ENCODE peak calls at places on chromosomes 1 and 21, in four cellular contexts. Y is K562, A is GM12878, F is HepG2. C is an unnamed sample.

GRCh38 chr1:117171900-117172501 is 38.7 kb downstream of the VTCN1 start:
- DNase-seq in Y (no peak), A (no peak), F (peak; percentile 67), C (no peak)

GRCh38 chr1:8439015-8439702 is 121.2 kb downstream of the SLC45A1 start:
- DNase-seq in Y (peak; percentile 76), A (no peak), F (peak; percentile 32), C (peak; percentile 72)

GRCh38 chr1:197027359-197027758 is 39.7 kb downstream of the F13B start:
- DNase-seq in Y (no peak), A (no peak), F (no peak), C (no peak)

GRCh38 chr21:46145159-46145839 is 10.1 kb downstream of the FTCD start:
- DNase-seq in Y (no peak), A (no peak), F (no peak), C (peak; percentile 11)

GRCh38 chr1:199463521-199464127 is 563.9 kb upstream of the NR5A2 start:
- DNase-seq in Y (no peak), A (peak; percentile 24), F (peak; percentile 20), C (peak; percentile 51)

GRCh38 chr1:90719321-90720136 is 2.4 kb upstream of the BARHL2 start:
- DNase-seq in Y (no peak), A (no peak), F (no peak), C (no peak)

GRCh38 chr1:15332525-15332924 is 77.2 kb upstream of the EFHD2 start:
- DNase-seq in Y (no peak), A (no peak), F (no peak), C (no peak)

GRCh38 chr1:165216254-165216653 is 140.3 kb downstream of the LMX1A start:
- DNase-seq in Y (no peak), A (no peak), F (no peak), C (no peak)

GRCh38 chr1:93459126-93459525 is 11.2 kb downstream of the FNBP1L start:
- DNase-seq in Y (no peak), A (no peak), F (no peak), C (no peak)

GRCh38 chr1:36796101-36796590 is 238.2 kb downstream of the GRIK3 start:
- DNase-seq in Y (no peak), A (no peak), F (no peak), C (no peak)

GRCh38 chr1:21955474-21956281 is 18.6 kb upstream of the HSPG2 start:
- DNase-seq in Y (no peak), A (no peak), F (no peak), C (no peak)

GRCh38 chr1:208668991-208669390 is 424.8 kb upstream of the PLXNA2 start:
- DNase-seq in Y (no peak), A (no peak), F (no peak), C (peak; percentile 16)

GRCh38 chr1:226674892-226675719 is 64.0 kb downstream of the ITPKB start:
- DNase-seq in Y (no peak), A (peak; percentile 71), F (no peak), C (no peak)

GRCh38 chr1:11893907-11894251 is 32.3 kb downstream of the KIAA2013 start:
- DNase-seq in Y (peak; percentile 92), A (no peak), F (peak; percentile 49), C (peak; percentile 87)

GRCh38 chr1:214558002-214558770 is 6.8 kb upstream of the PTPN14 start:
- DNase-seq in Y (no peak), A (no peak), F (no peak), C (no peak)

GRCh38 chr21:34078915-34079314 is 5.5 kb downstream of the MRPS6 start:
- DNase-seq in Y (no peak), A (no peak), F (no peak), C (no peak)

GRCh38 chr1:47804127-47804526 is 193.1 kb downstream of the TRABD2B start:
- DNase-seq in Y (no peak), A (no peak), F (no peak), C (no peak)

GRCh38 chr1:152386940-152387339 is 27.1 kb downstream of the CRNN start:
- DNase-seq in Y (no peak), A (no peak), F (no peak), C (no peak)

GRCh38 chr1:11806307-11806936 is 431 bp downstream of the CLCN6 start:
- DNase-seq in Y (peak; percentile 92), A (no peak), F (no peak), C (no peak)

GRCh38 chr1:32895325-32896215 is 5.6 kb downstream of the TMEM54 start:
- DNase-seq in Y (no peak), A (no peak), F (no peak), C (no peak)

GRCh38 chr1:182056596-182057366 is 4.7 kb downstream of the ZNF648 start:
- DNase-seq in Y (no peak), A (no peak), F (no peak), C (peak; percentile 36)

GRCh38 chr1:94299627-94300552 is 62.5 kb upstream of the ARHGAP29 start:
- DNase-seq in Y (no peak), A (no peak), F (peak; percentile 41), C (no peak)

GRCh38 chr1:55047611-55048010 is 8.3 kb downstream of the PCSK9 start:
- DNase-seq in Y (no peak), A (no peak), F (no peak), C (no peak)

GRCh38 chr1:54378157-54378883 is 27.9 kb downstream of the SSBP3 start:
- DNase-seq in Y (no peak), A (no peak), F (no peak), C (peak; percentile 75)

GRCh38 chr1:2540816-2541492 is 10.9 kb upstream of the HES5 start:
- DNase-seq in Y (peak; percentile 72), A (no peak), F (no peak), C (peak; percentile 49)

GRCh38 chr1:245953876-245954660 is 553.0 kb downstream of the SMYD3 start:
- DNase-seq in Y (no peak), A (peak; percentile 32), F (no peak), C (no peak)

GRCh38 chr1:188062456-188062855 is 1233.7 kb downstream of the PLA2G4A start:
- DNase-seq in Y (no peak), A (no peak), F (no peak), C (no peak)

GRCh38 chr1:97137862-97138514 is 416.4 kb downstream of the PTBP2 start:
- DNase-seq in Y (no peak), A (peak; percentile 20), F (peak; percentile 22), C (no peak)

GRCh38 chr1:18461656-18462055 is 19.1 kb upstream of the KLHDC7A start:
- DNase-seq in Y (no peak), A (no peak), F (no peak), C (no peak)

GRCh38 chr1:166933137-166933536 is 42.2 kb downstream of the ILDR2 start:
- DNase-seq in Y (no peak), A (no peak), F (no peak), C (no peak)

GRCh38 chr1:3672971-3673361 is 20.6 kb downstream of the TP73 start:
- DNase-seq in Y (no peak), A (no peak), F (no peak), C (peak; percentile 8)

GRCh38 chr1:21313886-21314796 is 23.9 kb upstream of the ECE1 start:
- DNase-seq in Y (no peak), A (no peak), F (no peak), C (no peak)

GRCh38 chr1:219833214-219833816 is 95.0 kb downstream of the SLC30A10 start:
- DNase-seq in Y (no peak), A (no peak), F (no peak), C (no peak)
- TF ChIP-seq NR2C2 in Y (no peak), A (no peak), F (no peak), C (no peak)

DNA sequence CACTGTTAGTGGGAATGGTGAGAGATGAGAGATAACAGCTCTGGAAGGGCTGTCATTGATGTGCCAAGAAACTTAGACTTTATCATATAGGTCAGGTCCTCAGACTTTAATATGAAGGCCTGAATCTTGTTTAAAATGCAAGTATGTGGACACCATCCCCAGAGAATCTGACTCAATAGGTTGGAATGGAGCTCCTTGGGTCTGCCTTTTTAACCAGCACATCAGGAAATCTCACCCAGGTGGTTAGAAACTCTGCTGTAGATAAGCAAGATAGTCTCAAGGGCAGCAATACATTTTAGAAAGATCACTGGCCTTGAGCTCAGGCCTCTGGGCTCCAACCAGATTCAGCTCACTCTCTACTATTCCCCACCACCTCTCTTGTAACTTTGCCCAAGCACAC is 180.4 kb downstream of the SLC44A5 start:
- DNase-seq in Y (no peak), A (no peak), F (no peak), C (no peak)
- TF ChIP-seq NR2C2 in Y (no peak), A (no peak), F (no peak), C (no peak)

DNA sequence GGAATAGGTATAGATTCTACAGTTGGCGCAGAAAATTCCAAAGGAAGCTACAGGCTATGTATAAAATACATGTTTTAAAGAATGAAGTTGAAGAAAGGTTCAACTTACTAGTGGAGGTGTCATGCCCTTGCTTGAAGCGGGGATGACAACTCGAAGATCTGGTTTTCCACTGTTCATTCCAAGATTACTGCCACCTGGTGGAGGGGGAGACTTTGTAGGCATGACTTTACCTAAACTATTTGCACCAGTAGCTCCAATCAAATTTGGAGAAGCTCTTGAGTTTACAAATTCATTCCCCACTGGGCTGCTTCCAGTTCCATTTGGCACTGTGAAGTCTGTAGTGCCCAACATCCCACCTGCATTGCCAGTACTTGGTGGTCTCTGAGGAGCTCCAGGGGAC is 81.7 kb downstream of the AXDND1 start:
- DNase-seq in Y (peak; percentile 21), A (no peak), F (peak; percentile 35), C (peak; percentile 30)
- TF ChIP-seq NR2C2 in Y (no peak), A (no peak), F (no peak), C (no peak)

GRCh38 chr1:60577036-60577435 is 503.5 kb upstream of the C1orf87 start:
- DNase-seq in Y (no peak), A (no peak), F (no peak), C (no peak)

GRCh38 chr1:60583696-60584095 is 498.7 kb upstream of the NFIA start:
- DNase-seq in Y (no peak), A (no peak), F (no peak), C (no peak)

GRCh38 chr1:60581455-60582220 is 500.7 kb upstream of the NFIA start:
- DNase-seq in Y (no peak), A (no peak), F (no peak), C (no peak)
- TF ChIP-seq NR2C2 in Y (no peak), A (no peak), F (no peak), C (no peak)

DNA sequence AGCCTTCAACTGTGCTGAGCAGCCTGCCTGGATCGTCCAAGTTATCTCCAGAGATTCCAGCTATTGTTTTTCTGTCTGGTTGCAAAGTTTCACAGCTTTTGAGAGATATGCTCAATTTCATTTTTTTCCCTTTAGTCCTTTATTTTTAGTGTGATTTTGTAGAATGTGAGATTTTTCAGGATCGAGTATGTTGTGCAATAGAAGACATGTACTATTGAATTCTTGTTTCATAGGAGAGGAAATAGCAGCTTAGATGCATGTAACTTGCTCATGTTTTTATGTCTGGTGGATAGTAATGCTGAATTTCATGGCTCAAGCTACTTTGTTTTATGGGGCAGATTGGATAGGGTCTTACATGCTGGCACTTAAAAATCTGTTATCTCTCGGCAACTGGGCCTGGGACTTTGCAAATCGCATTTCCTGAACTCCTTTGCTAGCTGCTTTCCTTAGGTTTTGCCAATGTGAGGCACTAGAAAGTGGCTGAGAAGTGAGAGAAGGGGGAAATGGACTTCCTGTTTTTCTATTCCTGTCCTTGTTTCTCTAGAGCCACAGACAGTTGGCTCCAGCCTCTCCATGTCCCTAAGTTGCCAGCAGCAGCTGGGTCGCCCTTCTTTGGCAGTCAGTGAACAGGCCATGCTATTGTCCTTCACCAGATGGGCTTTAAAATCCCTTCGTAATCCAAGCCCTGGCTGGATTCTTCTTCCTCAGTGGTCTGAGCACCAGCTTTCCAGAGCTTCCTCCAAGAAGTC is 101.4 kb upstream of the PDE4B start:
- DNase-seq in Y (no peak), A (no peak), F (no peak), C (no peak)
- TF ChIP-seq NR2C2 in Y (no peak), A (no peak), F (no peak), C (no peak)

C was measured in WTC11.